ENCODE peak calls at places on chromosomes 1 and 21, in five cellular contexts. One of them, this sample, is unnamed.

GRCh38 chr1:10911274-10912166 is 100.9 kb upstream of the TARDBP start:
- DNase-seq in mammary epithelial cell: no peak
- DNase-seq in sciatic nerve: no peak
- DNase-seq in activated CD4-positive, alpha-beta T cell treated with anti-CD3 and anti-CD28 coated beads, Interleukin-2, amount 50 U/mL, for 48 hours: no peak
- DNase-seq in fibroblast of lung: no peak
- DNase-seq in this sample: no peak

GRCh38 chr21:18204931-18205330 is 39.7 kb upstream of the CHODL start:
- DNase-seq in mammary epithelial cell: no peak
- DNase-seq in sciatic nerve: no peak
- DNase-seq in activated CD4-positive, alpha-beta T cell treated with anti-CD3 and anti-CD28 coated beads, Interleukin-2, amount 50 U/mL, for 48 hours: no peak
- DNase-seq in fibroblast of lung: no peak
- DNase-seq in this sample: no peak

GRCh38 chr1:6180215-6180577 is at the start of gene CHD5:
- DNase-seq in mammary epithelial cell: no peak
- DNase-seq in sciatic nerve: no peak
- DNase-seq in activated CD4-positive, alpha-beta T cell treated with anti-CD3 and anti-CD28 coated beads, Interleukin-2, amount 50 U/mL, for 48 hours: no peak
- DNase-seq in fibroblast of lung: no peak
- DNase-seq in this sample: no peak

GRCh38 chr1:41823453-41823852 is 95.3 kb downstream of the HIVEP3 start:
- DNase-seq in mammary epithelial cell: no peak
- DNase-seq in sciatic nerve: no peak
- DNase-seq in activated CD4-positive, alpha-beta T cell treated with anti-CD3 and anti-CD28 coated beads, Interleukin-2, amount 50 U/mL, for 48 hours: no peak
- DNase-seq in fibroblast of lung: peak
- DNase-seq in this sample: no peak

GRCh38 chr1:119988316-119989067 is 81.0 kb downstream of the NOTCH2 start:
- DNase-seq in mammary epithelial cell: no peak
- DNase-seq in sciatic nerve: no peak
- DNase-seq in activated CD4-positive, alpha-beta T cell treated with anti-CD3 and anti-CD28 coated beads, Interleukin-2, amount 50 U/mL, for 48 hours: peak
- DNase-seq in fibroblast of lung: peak
- DNase-seq in this sample: no peak

GRCh38 chr1:221335161-221336101 is 406.5 kb downstream of the DUSP10 start:
- DNase-seq in mammary epithelial cell: peak
- DNase-seq in sciatic nerve: peak
- DNase-seq in activated CD4-positive, alpha-beta T cell treated with anti-CD3 and anti-CD28 coated beads, Interleukin-2, amount 50 U/mL, for 48 hours: no peak
- DNase-seq in fibroblast of lung: peak
- DNase-seq in this sample: no peak

GRCh38 chr1:85607126-85607912 is 26.8 kb downstream of the CCN1 start:
- DNase-seq in mammary epithelial cell: peak
- DNase-seq in sciatic nerve: no peak
- DNase-seq in activated CD4-positive, alpha-beta T cell treated with anti-CD3 and anti-CD28 coated beads, Interleukin-2, amount 50 U/mL, for 48 hours: no peak
- DNase-seq in fibroblast of lung: peak
- DNase-seq in this sample: no peak

GRCh38 chr21:42193721-42194120 is 25.2 kb upstream of the ABCG1 start:
- DNase-seq in mammary epithelial cell: peak
- DNase-seq in sciatic nerve: no peak
- DNase-seq in activated CD4-positive, alpha-beta T cell treated with anti-CD3 and anti-CD28 coated beads, Interleukin-2, amount 50 U/mL, for 48 hours: no peak
- DNase-seq in fibroblast of lung: no peak
- DNase-seq in this sample: no peak